ENCODE peak calls at places on chromosomes 4 and X, in four cellular contexts. L is IMR-90, A is RWPE1, T is type B pancreatic cell. P is an unnamed sample.

GRCh38 chr4:26050671-26051070 is 136.7 kb downstream of the SMIM20 start:
- DNase-seq in L (no peak), T (no peak), A (no peak), P (no peak)

GRCh38 chr4:144709793-144710525 is 64.0 kb downstream of the HHIP start:
- DNase-seq in A (peak), T (no peak), L (peak), P (peak)

GRCh38 chrX:43349363-43349762 is 306.7 kb upstream of the MAOA start:
- DNase-seq in L (peak), T (no peak), A (peak), P (no peak)

GRCh38 chrX:39149761-39150160 is 348.5 kb downstream of the MID1IP1 start:
- DNase-seq in T (no peak), L (peak), A (peak), P (peak)

GRCh38 chrX:131068945-131069719 is 11.0 kb downstream of the ARHGAP36 start:
- DNase-seq in A (no peak), L (no peak), T (peak), P (no peak)

GRCh38 chrX:8191022-8191421 is 20.0 kb upstream of the VCX2 start:
- DNase-seq in A (peak), L (no peak), T (no peak), P (no peak)

GRCh38 chr4:139866270-139866962 is 200.8 kb downstream of the MGST2 start:
- DNase-seq in L (no peak), T (no peak), A (no peak), P (no peak)

GRCh38 chr4:76850010-76850441 is 47.9 kb downstream of the SOWAHB start:
- DNase-seq in T (no peak), A (peak), L (peak), P (peak)

GRCh38 chrX:45850775-45851433 is 650.2 kb upstream of the DIPK2B start:
- DNase-seq in A (no peak), T (peak), L (peak), P (no peak)

GRCh38 chr4:3531306-3531886 is 826 bp downstream of the LRPAP1 start:
- DNase-seq in L (no peak), A (peak), T (no peak), P (no peak)

GRCh38 chr4:112266823-112267222 is 18.9 kb downstream of the TIFA start:
- DNase-seq in T (no peak), A (no peak), L (peak), P (peak)
- TF ChIP-seq CTCF in T (peak), A (peak), L (peak), P (peak)

GRCh38 chrX:12383196-12383595 is 244.9 kb downstream of the FRMPD4 start:
- DNase-seq in T (no peak), L (no peak), A (no peak), P (no peak)
- TF ChIP-seq CTCF in T (peak), L (peak), A (no peak), P (peak)

GRCh38 chr4:130808492-130808891 is 1712.5 kb downstream of the C4orf33 start:
- DNase-seq in L (no peak), T (no peak), A (peak), P (peak)
- TF ChIP-seq CTCF in L (peak), T (peak), A (peak), P (peak)

GRCh38 chr4:175166020-175166419 is 247.9 kb downstream of the ADAM29 start:
- DNase-seq in A (no peak), T (no peak), L (no peak), P (no peak)
- TF ChIP-seq CTCF in A (no peak), T (no peak), L (no peak), P (no peak)

GRCh38 chr4:118839221-118839927 is 3.4 kb upstream of the SEC24D start:
- DNase-seq in T (no peak), L (no peak), A (no peak), P (no peak)
- TF ChIP-seq CTCF in T (no peak), L (no peak), A (no peak), P (peak)

GRCh38 chrX:153509592-153509991 is 7.8 kb upstream of the ATP2B3 start:
- DNase-seq in L (no peak), A (no peak), T (no peak), P (no peak)
- TF ChIP-seq CTCF in L (no peak), A (no peak), T (no peak), P (no peak)

DNA sequence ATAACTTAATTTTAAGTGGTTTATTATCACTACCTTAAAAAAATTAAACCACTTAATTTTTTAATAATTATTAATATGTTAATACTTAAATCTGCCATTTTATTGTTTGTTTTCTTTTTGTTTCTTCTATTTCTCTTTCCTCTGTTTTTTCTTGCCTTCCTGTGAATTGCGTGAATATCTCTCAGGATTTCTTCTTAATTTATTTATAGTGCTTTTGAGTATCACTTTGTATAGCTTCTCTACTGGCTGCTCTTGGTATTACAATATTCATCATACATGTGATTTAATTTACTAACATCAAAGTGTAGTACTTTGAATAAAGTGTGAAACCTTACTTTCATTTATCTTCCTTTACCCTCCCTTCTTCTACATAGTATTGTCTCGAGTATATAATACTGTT is 349.5 kb upstream of the CPXCR1 start:
- DNase-seq in T (no peak), A (no peak), L (no peak), P (no peak)
- TF ChIP-seq CTCF in T (peak), A (no peak), L (peak), P (no peak)

GRCh38 chrX:21799767-21800166 is 39.6 kb upstream of the MBTPS2 start:
- DNase-seq in L (no peak), A (no peak), T (no peak), P (no peak)

GRCh38 chrX:21798677-21799219 is 40.7 kb upstream of the MBTPS2 start:
- DNase-seq in A (peak), L (peak), T (no peak), P (no peak)

GRCh38 chrX:21802844-21803243 is 36.6 kb upstream of the MBTPS2 start:
- DNase-seq in T (no peak), L (no peak), A (no peak), P (no peak)

GRCh38 chrX:21800344-21800770 is 39.1 kb upstream of the MBTPS2 start:
- DNase-seq in A (no peak), L (peak), T (no peak), P (no peak)

DNA sequence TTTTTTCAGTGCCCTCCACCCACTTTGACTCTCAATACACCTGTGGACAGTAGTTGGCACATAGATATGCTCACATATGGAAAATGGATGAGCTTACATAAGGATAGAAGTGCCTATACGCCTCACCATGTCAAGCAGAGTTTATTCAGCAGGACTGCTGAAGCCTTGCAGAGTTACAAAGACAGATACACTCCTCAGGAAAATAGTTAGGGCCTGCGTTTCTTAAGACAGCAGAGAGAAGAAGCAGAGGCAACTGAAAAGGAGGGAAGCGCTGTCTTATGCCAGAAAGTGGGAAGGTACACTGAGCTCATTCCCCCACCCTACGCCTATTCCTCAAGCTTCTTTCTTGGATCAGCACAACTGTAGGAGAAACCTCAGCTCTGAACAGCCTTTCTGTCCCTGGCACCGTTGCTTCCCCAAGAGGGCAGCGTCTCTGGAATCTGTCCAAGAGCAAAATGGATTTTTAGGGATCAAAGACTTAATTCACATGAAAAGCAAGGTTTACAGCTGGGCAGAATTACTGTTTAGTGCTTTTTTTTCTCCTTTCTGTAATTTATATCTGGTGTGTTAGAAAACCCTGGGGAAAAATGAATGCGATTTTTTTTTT is 37.3 kb upstream of the MBTPS2 start:
- DNase-seq in T (no peak), L (no peak), A (no peak), P (no peak)
- TF ChIP-seq CTCF in T (no peak), L (no peak), A (no peak), P (no peak)

P was measured in HFFc6.